ENCODE peak calls at places on chromosomes 3 and 15, in eight cellular contexts. T, F, W, A, L, N, D and E are unnamed samples.

GRCh38 chr3:264394-265156 is 68.0 kb downstream of the CHL1 start:
- DNase-seq in T (no peak), F (peak; percentile 49), W (no peak), A (no peak), L (no peak), N (no peak), D (no peak), E (peak; percentile 3)

GRCh38 chr3:194375473-194375872 is 5.9 kb upstream of the LRRC15 start:
- DNase-seq in T (no peak), F (no peak), W (no peak), A (no peak), L (peak; percentile 24), N (no peak), D (no peak), E (peak; percentile 6)

GRCh38 chr3:3800076-3800448 is 831 bp downstream of the LRRN1 start:
- DNase-seq in T (no peak), F (no peak), W (peak; percentile 16), A (no peak), L (no peak), N (peak; percentile 27), D (no peak), E (peak; percentile 44)

GRCh38 chr15:29556385-29556784 is 265.9 kb downstream of the TJP1 start:
- DNase-seq in T (no peak), F (no peak), W (no peak), A (no peak), L (no peak), N (no peak), D (no peak), E (no peak)

GRCh38 chr15:67083135-67083766 is 17.8 kb downstream of the SMAD3 start:
- DNase-seq in T (no peak), F (no peak), W (no peak), A (peak; percentile 38), L (no peak), N (no peak), D (no peak), E (no peak)

GRCh38 chr3:30644615-30645014 is 38.2 kb downstream of the TGFBR2 start:
- DNase-seq in T (peak; percentile 37), F (no peak), W (peak; percentile 66), A (peak; percentile 76), L (no peak), N (peak; percentile 40), D (peak; percentile 37), E (peak; percentile 7)

GRCh38 chr15:67095834-67096366 is 30.5 kb downstream of the SMAD3 start:
- DNase-seq in T (no peak), F (no peak), W (no peak), A (no peak), L (no peak), N (no peak), D (no peak), E (no peak)

GRCh38 chr3:72177075-72178050 is 392.4 kb upstream of the PROK2 start:
- DNase-seq in T (no peak), F (no peak), W (peak; percentile 13), A (peak; percentile 10), L (no peak), N (peak; percentile 28), D (no peak), E (no peak)

GRCh38 chr3:195178124-195178910 is 92.6 kb downstream of the XXYLT1 start:
- DNase-seq in T (no peak), F (peak; percentile 64), W (no peak), A (no peak), L (no peak), N (peak; percentile 59), D (no peak), E (no peak)

GRCh38 chr3:28242519-28242918 is 1.1 kb downstream of the CMC1 start:
- DNase-seq in T (no peak), F (no peak), W (no peak), A (no peak), L (no peak), N (no peak), D (no peak), E (no peak)